ENCODE peak calls at places on chromosomes 16 and 17, in nine cellular contexts. R is body of pancreas, P is breast epithelium, W is esophagus squamous epithelium, T is A549, H is K562, Q is right lobe of liver, E is uterus, D is heart left ventricle. B is an unnamed sample.

GRCh38 chr17:74199306-74200092 is 4.0 kb upstream of the RPL38 start:
- DNase-seq in H (peak), W (no peak), P (no peak), E (peak), Q (peak), D (peak), T (peak), R (peak), B (peak)

GRCh38 chr16:75566889-75567255 is 693 bp downstream of the GABARAPL2 start:
- DNase-seq in E (no peak), R (peak), P (no peak), Q (no peak), H (peak), D (peak), T (no peak), W (no peak), B (no peak)

GRCh38 chr17:74325743-74326379 is at the start of gene KIF19:
- DNase-seq in H (peak), R (peak), E (no peak), P (no peak), D (peak), Q (no peak), W (no peak), T (no peak), B (no peak)

GRCh38 chr17:6011241-6011640 is 58.9 kb upstream of the WSCD1 start:
- DNase-seq in W (no peak), D (no peak), E (no peak), H (no peak), T (no peak), R (no peak), Q (no peak), P (no peak), B (no peak)

GRCh38 chr16:57308041-57308440 is 23.6 kb upstream of the PLLP start:
- DNase-seq in H (no peak), T (no peak), D (no peak), W (no peak), Q (peak), E (no peak), P (peak), R (no peak), B (no peak)

GRCh38 chr16:29985271-29985811 is 10.1 kb downstream of the HIRIP3 start:
- DNase-seq in E (no peak), H (no peak), D (no peak), W (no peak), T (no peak), R (no peak), Q (no peak), P (no peak), B (no peak)

GRCh38 chr17:66633322-66633965 is 201.5 kb upstream of the CACNG5 start:
- DNase-seq in T (no peak), D (no peak), P (no peak), E (no peak), H (no peak), R (no peak), W (no peak), Q (no peak), B (no peak)

GRCh38 chr16:88379694-88380040 is 3.1 kb upstream of the ZNF469 start:
- DNase-seq in R (no peak), P (no peak), T (no peak), Q (no peak), W (no peak), E (no peak), D (peak), H (no peak), B (no peak)

GRCh38 chr16:72371307-72372081 is 199.5 kb upstream of the PMFBP1 start:
- DNase-seq in Q (no peak), D (no peak), R (no peak), E (no peak), T (peak), P (no peak), W (no peak), H (no peak), B (no peak)

GRCh38 chr17:64773836-64774761 is 112.0 kb upstream of the SMURF2 start:
- DNase-seq in R (no peak), E (no peak), T (peak), W (no peak), P (peak), H (peak), Q (no peak), D (no peak), B (no peak)

GRCh38 chr16:67326472-67327309 is at the start of the genes KCTD19 and LRRC36:
- DNase-seq in P (no peak), E (peak), D (peak), T (peak), R (peak), H (peak), Q (peak), W (no peak), B (peak)

GRCh38 chr17:81083125-81083765 is 48.3 kb downstream of the BAIAP2 start:
- DNase-seq in D (no peak), Q (peak), P (peak), E (no peak), W (no peak), H (no peak), T (no peak), R (peak), B (no peak)

GRCh38 chr17:33871720-33872535 is 383.2 kb upstream of the CCL2 start:
- DNase-seq in E (no peak), W (no peak), D (no peak), H (peak), P (no peak), R (no peak), Q (no peak), T (peak), B (no peak)

GRCh38 chr17:14015286-14015685 is 54.0 kb upstream of the COX10 start:
- DNase-seq in D (no peak), Q (no peak), T (no peak), W (no peak), R (no peak), H (no peak), E (no peak), P (no peak), B (no peak)

GRCh38 chr16:84827131-84827574 is 7.4 kb downstream of the CRISPLD2 start:
- DNase-seq in W (no peak), T (no peak), R (no peak), P (no peak), E (peak), Q (no peak), H (no peak), D (no peak), B (no peak)

GRCh38 chr16:13957197-13958078 is 37.5 kb downstream of the ERCC4 start:
- DNase-seq in Q (no peak), H (peak), W (no peak), E (peak), D (peak), T (peak), R (peak), P (peak), B (no peak)

GRCh38 chr17:41434313-41434895 is 6.4 kb downstream of the KRT38 start:
- DNase-seq in T (no peak), W (no peak), D (no peak), E (no peak), H (no peak), P (no peak), Q (no peak), R (no peak), B (no peak)

GRCh38 chr17:10268005-10268404 is 69.6 kb upstream of the GAS7 start:
- DNase-seq in H (no peak), Q (no peak), E (no peak), D (no peak), T (no peak), P (no peak), W (no peak), R (no peak), B (no peak)

GRCh38 chr16:31186176-31186575 is 6.2 kb downstream of the FUS start:
- DNase-seq in H (no peak), T (no peak), W (no peak), P (no peak), D (no peak), Q (no peak), E (no peak), R (no peak), B (no peak)

GRCh38 chr17:70159980-70160379 is 9.4 kb upstream of the KCNJ2 start:
- DNase-seq in W (no peak), D (no peak), T (no peak), Q (no peak), R (no peak), H (no peak), E (no peak), P (no peak), B (no peak)

GRCh38 chr17:3914319-3914685 is 2.0 kb downstream of the P2RX1 start:
- DNase-seq in Q (no peak), E (no peak), T (no peak), H (no peak), D (no peak), W (no peak), R (no peak), P (no peak), B (no peak)

GRCh38 chr17:5552841-5553240 is 31.5 kb downstream of the NLRP1 start:
- DNase-seq in E (no peak), Q (no peak), H (no peak), T (no peak), W (no peak), R (no peak), P (no peak), D (no peak), B (no peak)

GRCh38 chr17:47239663-47240374 is 13.8 kb upstream of the ITGB3 start:
- DNase-seq in D (peak), R (peak), Q (peak), W (no peak), T (peak), P (peak), H (peak), E (peak), B (peak)

GRCh38 chr17:71068351-71068750 is 899.0 kb downstream of the KCNJ2 start:
- DNase-seq in Q (no peak), P (no peak), H (no peak), T (no peak), D (no peak), R (no peak), W (no peak), E (no peak), B (no peak)

GRCh38 chr16:81616321-81617020 is 162.6 kb upstream of the PLCG2 start:
- DNase-seq in H (no peak), R (no peak), D (peak), E (peak), W (peak), T (no peak), P (no peak), Q (no peak), B (no peak)

GRCh38 chr16:75471723-75472634 is 7.5 kb upstream of the TMEM170A start:
- DNase-seq in D (no peak), Q (peak), H (peak), E (peak), P (peak), R (peak), W (no peak), T (peak), B (no peak)

GRCh38 chr17:68511254-68511670 is 968 bp upstream of the PRKAR1A start:
- DNase-seq in T (no peak), P (peak), H (no peak), R (no peak), E (no peak), W (no peak), Q (no peak), D (no peak), B (no peak)

GRCh38 chr17:10325036-10325435 is 47.8 kb downstream of the MYH13 start:
- DNase-seq in T (no peak), W (no peak), D (no peak), H (no peak), R (no peak), P (no peak), Q (no peak), E (no peak), B (no peak)

GRCh38 chr16:60013076-60013475 is 1279.0 kb upstream of the GOT2 start:
- DNase-seq in P (no peak), R (no peak), Q (no peak), T (no peak), E (no peak), D (no peak), H (no peak), W (no peak), B (no peak)

GRCh38 chr17:9115446-9116265 is 94.3 kb downstream of the NTN1 start:
- DNase-seq in E (peak), W (no peak), T (peak), H (peak), D (peak), P (no peak), Q (peak), R (peak), B (no peak)

GRCh38 chr17:56700919-56701420 is 107.5 kb downstream of the NOG start:
- DNase-seq in H (no peak), W (no peak), Q (no peak), E (no peak), T (no peak), D (no peak), P (no peak), R (no peak), B (no peak)

GRCh38 chr17:42337442-42337841 is 49.1 kb downstream of the STAT5A start:
- DNase-seq in T (no peak), Q (no peak), H (no peak), P (no peak), R (no peak), W (no peak), E (no peak), D (no peak), B (no peak)

GRCh38 chr17:77110006-77110374 is 30.8 kb upstream of the SEC14L1 start:
- DNase-seq in P (peak), T (no peak), E (no peak), D (no peak), R (no peak), Q (no peak), H (no peak), W (no peak), B (no peak)

GRCh38 chr16:13793788-13794461 is 126.0 kb upstream of the ERCC4 start:
- DNase-seq in E (no peak), R (no peak), P (no peak), H (no peak), W (no peak), Q (peak), T (no peak), D (no peak), B (no peak)

GRCh38 chr16:51818342-51818944 is 667.4 kb upstream of the SALL1 start:
- DNase-seq in Q (peak), E (peak), H (no peak), W (no peak), T (peak), R (peak), P (no peak), D (no peak), B (no peak)

GRCh38 chr16:89994389-89994720 is 24.9 kb downstream of the DBNDD1 start:
- DNase-seq in R (no peak), W (no peak), D (no peak), Q (no peak), H (no peak), T (no peak), P (no peak), E (no peak), B (no peak)

GRCh38 chr16:89993971-89994370 is 25.3 kb downstream of the DBNDD1 start:
- DNase-seq in Q (no peak), T (no peak), R (no peak), P (no peak), D (no peak), E (no peak), H (no peak), W (no peak), B (no peak)

GRCh38 chr16:89993377-89993776 is 25.9 kb downstream of the DBNDD1 start:
- DNase-seq in H (no peak), R (no peak), D (no peak), T (no peak), Q (no peak), W (no peak), P (no peak), E (no peak), B (no peak)

GRCh38 chr16:89999831-90000574 is 19.3 kb downstream of the DBNDD1 start:
- DNase-seq in E (no peak), Q (no peak), D (no peak), W (no peak), R (no peak), P (no peak), T (no peak), H (no peak), B (no peak)

GRCh38 chr16:89996178-89996489 is 23.1 kb downstream of the DBNDD1 start:
- DNase-seq in T (no peak), R (no peak), H (no peak), W (no peak), P (no peak), D (no peak), E (no peak), Q (no peak), B (no peak)
- H3K27ac ChIP-seq in T (peak), R (peak), H (peak), W (peak), P (peak), D (no peak), E (no peak), Q (no peak), B (peak)

DNA sequence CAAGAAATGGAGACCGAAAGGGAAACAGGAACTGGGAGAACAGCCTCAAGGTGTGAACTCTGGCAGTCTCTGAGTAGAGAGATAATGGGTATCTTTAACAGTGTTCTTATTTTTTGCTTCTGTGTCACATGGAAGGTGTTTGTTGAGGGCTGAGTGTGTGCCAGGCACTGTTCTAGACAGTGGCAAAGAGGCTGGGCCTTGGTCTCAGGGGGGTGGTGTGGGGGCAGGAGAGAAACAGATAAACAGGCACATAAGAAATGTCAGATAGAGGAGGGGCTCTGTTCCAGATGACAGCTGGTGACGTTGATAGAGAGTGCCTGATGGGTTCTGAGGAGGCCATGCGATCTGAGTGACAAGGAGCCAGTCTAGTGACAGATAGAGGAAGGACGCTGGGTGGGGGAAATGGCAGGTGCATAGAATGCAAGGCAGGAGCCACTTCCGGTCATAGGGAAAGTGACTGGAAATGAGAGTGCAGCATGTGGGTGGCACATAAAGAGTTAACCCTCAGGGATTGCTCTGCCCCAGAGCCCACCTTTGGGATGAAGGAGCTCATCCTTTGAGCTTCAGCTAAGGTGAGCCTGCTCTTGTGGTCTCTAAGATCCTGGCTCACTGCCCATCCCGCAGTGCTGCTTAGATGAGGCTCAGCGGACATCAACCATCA is 33.9 kb downstream of the EPN2 start:
- DNase-seq in D (no peak), R (no peak), P (no peak), T (no peak), E (no peak), W (no peak), Q (no peak), H (peak), B (no peak)
- TF ChIP-seq POLR2A in D (no peak), R (no peak), P (no peak), T (no peak), E (no peak), W (no peak), Q (no peak), H (no peak), B (no peak)

DNA sequence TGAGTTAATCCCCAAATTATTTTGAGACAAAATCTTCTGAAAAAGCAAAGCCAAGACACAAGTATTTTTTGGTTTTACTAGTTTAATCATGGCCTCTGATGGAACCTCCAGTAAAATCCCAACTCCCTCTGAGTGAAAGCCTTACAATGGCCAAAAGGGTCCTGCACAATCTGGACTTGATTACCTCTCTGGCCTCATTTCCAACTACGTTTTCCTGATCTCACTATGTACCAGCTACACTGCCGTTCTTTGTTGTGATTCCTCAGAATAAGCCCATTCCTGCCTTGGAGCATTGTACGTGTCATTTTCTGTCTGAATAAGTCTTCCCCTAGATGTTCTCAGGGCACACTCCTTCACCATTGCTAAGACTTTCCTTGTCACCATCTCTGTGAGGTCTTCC is 37.3 kb downstream of the SPOP start:
- DNase-seq in H (no peak), W (no peak), R (no peak), E (no peak), T (no peak), P (no peak), D (no peak), Q (no peak), B (no peak)
- H3K4me3 ChIP-seq in H (no peak), W (no peak), R (no peak), E (no peak), T (no peak), P (no peak), D (no peak), Q (no peak), B (peak)

DNA sequence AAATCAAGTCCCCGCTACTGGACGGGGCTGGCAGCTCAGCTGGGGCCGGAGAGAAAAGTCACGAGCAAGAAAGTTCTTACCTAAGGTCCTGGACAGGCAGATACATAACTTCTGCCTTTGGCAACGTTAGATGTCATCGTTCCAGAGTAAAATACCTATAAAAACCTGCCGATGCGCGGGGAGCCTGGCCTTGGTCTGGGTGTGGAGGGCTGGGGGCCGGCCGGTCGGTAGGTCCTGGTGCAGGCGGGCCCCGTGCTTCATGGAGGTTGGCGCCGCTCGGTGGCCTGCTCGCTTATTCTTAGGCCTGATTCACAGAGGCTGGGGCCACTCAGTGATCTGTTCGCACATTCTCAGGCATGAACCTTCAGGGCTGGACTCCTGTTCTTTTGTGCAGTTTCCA is 33.7 kb upstream of the ZNF750 start:
- DNase-seq in R (no peak), T (no peak), H (no peak), P (no peak), D (no peak), E (no peak), Q (no peak), W (no peak), B (no peak)
- H3K27ac ChIP-seq in R (no peak), T (no peak), H (no peak), P (peak), D (no peak), E (no peak), Q (no peak), W (peak), B (no peak)

GRCh38 chr16:20660325-20660724 is 37.2 kb downstream of the ACSM1 start:
- DNase-seq in P (no peak), W (no peak), E (no peak), D (no peak), Q (no peak), H (no peak), R (no peak), T (no peak), B (peak)
- TF ChIP-seq POLR2A in P (no peak), W (no peak), E (no peak), D (no peak), Q (no peak), H (no peak), R (no peak), T (no peak), B (no peak)

DNA sequence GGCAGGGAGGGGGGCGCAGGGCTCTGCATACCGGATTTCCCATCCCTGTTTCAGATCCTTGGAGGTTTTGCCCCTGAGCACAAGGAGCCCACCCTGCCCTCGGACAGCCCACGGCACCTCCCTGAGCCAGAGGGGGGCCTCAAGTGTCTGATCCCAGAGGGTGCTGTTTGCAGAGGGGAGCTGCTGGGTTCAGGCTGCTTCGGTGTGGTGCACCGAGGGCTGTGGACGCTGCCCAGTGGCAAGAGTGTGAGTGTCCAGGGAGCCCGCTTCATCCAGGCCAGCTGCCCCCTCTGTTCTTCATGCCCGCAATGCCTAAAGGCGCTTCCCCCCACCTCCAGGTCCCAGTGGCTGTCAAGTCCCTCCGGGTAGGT is 2.5 kb downstream of the TNK1 start:
- DNase-seq in T (no peak), H (no peak), R (no peak), Q (no peak), P (no peak), W (no peak), D (no peak), E (no peak), B (no peak)
- H3K4me3 ChIP-seq in T (no peak), H (no peak), R (no peak), Q (no peak), P (peak), W (peak), D (no peak), E (no peak), B (peak)

DNA sequence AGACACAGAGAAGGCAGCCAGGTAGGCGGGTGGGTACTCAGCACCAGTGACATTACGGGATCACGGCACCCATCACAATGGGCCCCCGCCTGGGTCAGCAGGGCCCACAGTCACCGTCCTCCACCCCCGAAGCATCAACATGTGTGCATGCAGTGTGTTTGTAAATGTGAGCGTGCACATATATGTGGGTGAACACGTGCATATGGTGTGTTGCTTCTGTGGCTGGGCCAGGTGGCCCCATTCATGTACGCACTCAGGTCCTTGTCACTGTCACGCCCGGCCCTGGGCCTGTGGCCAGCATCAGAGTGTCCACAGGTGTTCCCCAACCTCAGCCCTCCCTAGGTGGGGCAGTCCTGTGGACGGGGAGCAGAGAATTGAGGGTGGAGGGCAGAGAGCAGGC is 37.1 kb downstream of the TNFRSF13B start:
- DNase-seq in H (no peak), W (no peak), E (no peak), T (no peak), Q (peak), D (no peak), R (peak), P (no peak), B (no peak)
- H3K27ac ChIP-seq in H (no peak), W (no peak), E (no peak), T (no peak), Q (no peak), D (no peak), R (no peak), P (no peak), B (no peak)